ENCODE peak calls at places on chromosomes 11 and 22, in seven cellular contexts. One of them, this sample, is unnamed.

GRCh38 chr11:115168229-115168671 is 336.0 kb downstream of the CADM1 start:
- DNase-seq in HT-29: no peak
- DNase-seq in GM04504: no peak
- DNase-seq in HFFc6: no peak
- DNase-seq in psoas muscle: peak; percentile 23
- DNase-seq in GM12865: no peak
- DNase-seq in neural progenitor cell: no peak
- DNase-seq in this sample: peak; percentile 50

GRCh38 chr22:30694171-30694637 is 470 bp upstream of the OSBP2 start:
- DNase-seq in HT-29: peak; percentile 64
- DNase-seq in GM04504: no peak
- DNase-seq in HFFc6: no peak
- DNase-seq in psoas muscle: peak; percentile 44
- DNase-seq in GM12865: peak; percentile 62
- DNase-seq in neural progenitor cell: peak; percentile 70
- DNase-seq in this sample: peak; percentile 69

GRCh38 chr22:40196628-40197027 is 18.9 kb downstream of the TNRC6B start:
- DNase-seq in HT-29: no peak
- DNase-seq in GM04504: peak; percentile 74
- DNase-seq in HFFc6: peak; percentile 89
- DNase-seq in psoas muscle: no peak
- DNase-seq in GM12865: peak; percentile 29
- DNase-seq in neural progenitor cell: no peak
- DNase-seq in this sample: no peak

GRCh38 chr11:73645972-73646631 is at the start of gene PLEKHB1:
- DNase-seq in HT-29: no peak
- DNase-seq in GM04504: no peak
- DNase-seq in HFFc6: no peak
- DNase-seq in psoas muscle: no peak
- DNase-seq in GM12865: no peak
- DNase-seq in neural progenitor cell: peak; percentile 91
- DNase-seq in this sample: peak; percentile 35

GRCh38 chr22:18077639-18078328 is at the start of gene PEX26:
- DNase-seq in HT-29: peak; percentile 87
- DNase-seq in GM04504: peak; percentile 88
- DNase-seq in HFFc6: peak; percentile 93
- DNase-seq in psoas muscle: peak; percentile 96
- DNase-seq in GM12865: peak; percentile 99
- DNase-seq in neural progenitor cell: peak; percentile 97
- DNase-seq in this sample: peak; percentile 95

GRCh38 chr11:57249384-57250319 is 12.6 kb upstream of the APLNR start:
- DNase-seq in HT-29: peak; percentile 91
- DNase-seq in GM04504: no peak
- DNase-seq in HFFc6: peak; percentile 55
- DNase-seq in psoas muscle: peak; percentile 65
- DNase-seq in GM12865: peak; percentile 57
- DNase-seq in neural progenitor cell: peak; percentile 74
- DNase-seq in this sample: peak; percentile 82

GRCh38 chr22:28837640-28838039 is 37.3 kb upstream of the XBP1 start:
- DNase-seq in HT-29: no peak
- DNase-seq in GM04504: no peak
- DNase-seq in HFFc6: no peak
- DNase-seq in psoas muscle: no peak
- DNase-seq in GM12865: no peak
- DNase-seq in neural progenitor cell: peak; percentile 56
- DNase-seq in this sample: no peak

GRCh38 chr11:119153049-119153818 is 4.4 kb downstream of the ABCG4 start:
- DNase-seq in HT-29: no peak
- DNase-seq in GM04504: no peak
- DNase-seq in HFFc6: no peak
- DNase-seq in psoas muscle: no peak
- DNase-seq in GM12865: no peak
- DNase-seq in neural progenitor cell: peak; percentile 36
- DNase-seq in this sample: no peak

GRCh38 chr22:39943366-39943765 is 16.8 kb upstream of the TMA7B start:
- DNase-seq in HT-29: no peak
- DNase-seq in GM04504: no peak
- DNase-seq in HFFc6: no peak
- DNase-seq in psoas muscle: no peak
- DNase-seq in GM12865: peak; percentile 32
- DNase-seq in neural progenitor cell: peak; percentile 61
- DNase-seq in this sample: no peak

GRCh38 chr22:42056757-42057511 is 13.7 kb downstream of the NAGA start:
- DNase-seq in HT-29: no peak
- DNase-seq in GM04504: no peak
- DNase-seq in HFFc6: no peak
- DNase-seq in psoas muscle: no peak
- DNase-seq in GM12865: no peak
- DNase-seq in neural progenitor cell: no peak
- DNase-seq in this sample: no peak

GRCh38 chr11:1943977-1944376 is 3.2 kb upstream of the MRPL23 start:
- DNase-seq in HT-29: peak; percentile 41
- DNase-seq in GM04504: no peak
- DNase-seq in HFFc6: no peak
- DNase-seq in psoas muscle: no peak
- DNase-seq in GM12865: no peak
- DNase-seq in neural progenitor cell: no peak
- DNase-seq in this sample: peak; percentile 25

GRCh38 chr11:132911186-132911585 is 621.1 kb downstream of the OPCML start:
- DNase-seq in HT-29: peak; percentile 98
- DNase-seq in GM04504: peak; percentile 29
- DNase-seq in HFFc6: no peak
- DNase-seq in psoas muscle: no peak
- DNase-seq in GM12865: no peak
- DNase-seq in neural progenitor cell: no peak
- DNase-seq in this sample: no peak

GRCh38 chr11:76787911-76788596 is 4.9 kb downstream of the TSKU start:
- DNase-seq in HT-29: no peak
- DNase-seq in GM04504: no peak
- DNase-seq in HFFc6: no peak
- DNase-seq in psoas muscle: peak; percentile 62
- DNase-seq in GM12865: no peak
- DNase-seq in neural progenitor cell: no peak
- DNase-seq in this sample: no peak

This sample was measured in left ventricle myocardium superior.